ENCODE peak calls at places on chromosome 7, in five cellular contexts. R is C1 segment of cervical spinal cord; F is GM20000; S is H7; Z is CD4-positive, alpha-beta memory T cell. P is an unnamed sample.

GRCh38 chr7:101702362-101702850 is 73.3 kb upstream of the MYL10 start:
- DNase-seq in R (no peak), F (no peak), S (peak), Z (no peak), P (no peak)

GRCh38 chr7:28627869-28628268 is 215.6 kb downstream of the CREB5 start:
- DNase-seq in R (no peak), F (no peak), S (no peak), Z (no peak), P (no peak)

GRCh38 chr7:2405601-2406345 is 2.4 kb downstream of the CHST12 start:
- DNase-seq in R (no peak), F (peak), S (no peak), Z (peak), P (no peak)

GRCh38 chr7:32500922-32501341 is 5.6 kb downstream of the AVL9 start:
- DNase-seq in R (no peak), F (no peak), S (no peak), Z (no peak), P (no peak)

GRCh38 chr7:67918158-67918557 is 921.5 kb downstream of the TYW1 start:
- DNase-seq in R (no peak), F (no peak), S (no peak), Z (no peak), P (no peak)

GRCh38 chr7:141355057-141355456 is 196.2 kb upstream of the AGK start:
- DNase-seq in R (no peak), F (no peak), S (no peak), Z (no peak), P (no peak)

GRCh38 chr7:123682690-123683089 is 27.0 kb downstream of the LMOD2 start:
- DNase-seq in R (no peak), F (peak), S (peak), Z (peak), P (no peak)

GRCh38 chr7:70638381-70639128 is 493.4 kb upstream of the GALNT17 start:
- DNase-seq in R (no peak), F (no peak), S (no peak), Z (no peak), P (no peak)

GRCh38 chr7:134850048-134850447 is 70.6 kb downstream of the CALD1 start:
- DNase-seq in R (no peak), F (no peak), S (no peak), Z (no peak), P (no peak)

GRCh38 chr7:18320971-18321567 is 174.5 kb upstream of the HDAC9 start:
- DNase-seq in R (no peak), F (peak), S (peak), Z (no peak), P (no peak)

GRCh38 chr7:18408461-18408860 is 87.1 kb upstream of the HDAC9 start:
- DNase-seq in R (no peak), F (no peak), S (peak), Z (no peak), P (no peak)

P was measured in posterior cingulate gyrus.